ENCODE peak calls at places on chromosomes 7 and 10, in four cellular contexts. S is upper lobe of right lung; Q is frontal cortex; X is activated CD8-positive, alpha-beta T cell treated with anti-CD3 and anti-CD28 coated beads for 36 hours. N is an unnamed sample.

GRCh38 chr7:157904211-157904865 is 567.5 kb downstream of the DNAJB6 start:
- DNase-seq in S (no peak), Q (no peak), X (no peak), N (no peak)

GRCh38 chr7:112149734-112150133 is 56.5 kb downstream of the DOCK4 start:
- DNase-seq in S (no peak), Q (no peak), X (no peak), N (no peak)

GRCh38 chr10:89003344-89003743 is 12.7 kb downstream of the FAS start:
- DNase-seq in S (no peak), Q (no peak), X (no peak), N (no peak)

GRCh38 chr7:158042156-158042880 is 545.3 kb downstream of the PTPRN2 start:
- DNase-seq in S (peak), Q (no peak), X (no peak), N (no peak)

GRCh38 chr7:108415821-108416536 is 40.3 kb downstream of the NRCAM start:
- DNase-seq in S (no peak), Q (peak), X (peak), N (no peak)

GRCh38 chr7:101153969-101154692 is at the start of gene AP1S1:
- DNase-seq in S (peak), Q (peak), X (peak), N (peak)

GRCh38 chr10:107032700-107033401 is 131.7 kb downstream of the SORCS1 start:
- DNase-seq in S (no peak), Q (no peak), X (no peak), N (no peak)

GRCh38 chr10:99457808-99458207 is 27.4 kb upstream of the GOT1 start:
- DNase-seq in S (no peak), Q (no peak), X (no peak), N (no peak)

GRCh38 chr7:1862560-1862959 is 192.5 kb downstream of the ELFN1 start:
- DNase-seq in S (no peak), Q (no peak), X (no peak), N (no peak)

GRCh38 chr7:116524609-116525297 is at the start of gene CAV1:
- DNase-seq in S (peak), Q (peak), X (peak), N (peak)

GRCh38 chr10:47404446-47404845 is 20.4 kb upstream of the ZNF488 start:
- DNase-seq in S (peak), Q (no peak), X (no peak), N (no peak)

GRCh38 chr7:95316588-95316987 is 7.7 kb downstream of the PON1 start:
- DNase-seq in S (no peak), Q (no peak), X (no peak), N (no peak)

GRCh38 chr10:100996678-100997363 is 2.8 kb upstream of the LZTS2 start:
- DNase-seq in S (peak), Q (no peak), X (peak), N (no peak)

GRCh38 chr10:63264852-63265617 is 131.9 kb downstream of the NRBF2 start:
- DNase-seq in S (no peak), Q (no peak), X (peak), N (no peak)